ENCODE peak calls at places on chromosomes 12 and 14, in six cellular contexts. One of them, this sample, is unnamed.

GRCh38 chr12:124898200-124898950 is 16.1 kb downstream of the UBC start:
- DNase-seq in H1: peak; percentile 87
- DNase-seq in upper lobe of left lung: peak; percentile 52
- DNase-seq in stomach: peak; percentile 72
- DNase-seq in suprapubic skin: no peak
- DNase-seq in K562: peak; percentile 57
- DNase-seq in this sample: no peak

GRCh38 chr14:69288001-69288771 is 28.2 kb downstream of the GALNT16 start:
- DNase-seq in stomach: peak; percentile 33
- DNase-seq in H1: peak; percentile 46
- DNase-seq in upper lobe of left lung: no peak
- DNase-seq in suprapubic skin: peak; percentile 76
- DNase-seq in K562: peak; percentile 23
- DNase-seq in this sample: peak; percentile 43

GRCh38 chr12:93325855-93326254 is 51.9 kb upstream of the NUDT4 start:
- DNase-seq in K562: no peak
- DNase-seq in H1: no peak
- DNase-seq in suprapubic skin: no peak
- DNase-seq in stomach: no peak
- DNase-seq in upper lobe of left lung: no peak
- DNase-seq in this sample: no peak

GRCh38 chr12:122870867-122871664 is 24.9 kb downstream of the VPS37B start:
- DNase-seq in suprapubic skin: peak; percentile 79
- DNase-seq in K562: no peak
- DNase-seq in H1: no peak
- DNase-seq in stomach: peak; percentile 73
- DNase-seq in upper lobe of left lung: peak; percentile 37
- DNase-seq in this sample: no peak

GRCh38 chr14:52155656-52156213 is 86.9 kb upstream of the NID2 start:
- DNase-seq in K562: no peak
- DNase-seq in suprapubic skin: no peak
- DNase-seq in upper lobe of left lung: no peak
- DNase-seq in H1: no peak
- DNase-seq in stomach: no peak
- DNase-seq in this sample: no peak

GRCh38 chr12:124321040-124321481 is 26.2 kb downstream of the RFLNA start:
- DNase-seq in upper lobe of left lung: peak; percentile 70
- DNase-seq in suprapubic skin: no peak
- DNase-seq in stomach: peak; percentile 82
- DNase-seq in H1: peak; percentile 99
- DNase-seq in K562: peak; percentile 61
- DNase-seq in this sample: peak; percentile 63

GRCh38 chr12:5254703-5255102 is 177.2 kb upstream of the NTF3 start:
- DNase-seq in K562: no peak
- DNase-seq in H1: no peak
- DNase-seq in stomach: no peak
- DNase-seq in upper lobe of left lung: no peak
- DNase-seq in suprapubic skin: no peak
- DNase-seq in this sample: no peak

GRCh38 chr14:79051711-79052094 is 881.5 kb downstream of the NRXN3 start:
- DNase-seq in upper lobe of left lung: no peak
- DNase-seq in K562: no peak
- DNase-seq in suprapubic skin: no peak
- DNase-seq in H1: no peak
- DNase-seq in stomach: no peak
- DNase-seq in this sample: no peak

GRCh38 chr14:30882431-30882830 is 8.1 kb downstream of the COCH start:
- DNase-seq in K562: no peak
- DNase-seq in H1: no peak
- DNase-seq in suprapubic skin: no peak
- DNase-seq in stomach: no peak
- DNase-seq in upper lobe of left lung: no peak
- DNase-seq in this sample: no peak

GRCh38 chr12:69840727-69841126 is 15.7 kb downstream of the MYRFL start:
- DNase-seq in H1: no peak
- DNase-seq in upper lobe of left lung: no peak
- DNase-seq in K562: no peak
- DNase-seq in stomach: no peak
- DNase-seq in suprapubic skin: no peak
- DNase-seq in this sample: no peak

GRCh38 chr12:120350576-120351350 is 18.2 kb downstream of the MSI1 start:
- DNase-seq in H1: no peak
- DNase-seq in upper lobe of left lung: peak; percentile 81
- DNase-seq in stomach: peak; percentile 90
- DNase-seq in suprapubic skin: no peak
- DNase-seq in K562: no peak
- DNase-seq in this sample: no peak

GRCh38 chr12:19206493-19207077 is 77.1 kb downstream of the PLEKHA5 start:
- DNase-seq in H1: no peak
- DNase-seq in suprapubic skin: no peak
- DNase-seq in K562: no peak
- DNase-seq in upper lobe of left lung: no peak
- DNase-seq in stomach: no peak
- DNase-seq in this sample: no peak

GRCh38 chr12:130661501-130662255 is 54.4 kb downstream of the RIMBP2 start:
- DNase-seq in upper lobe of left lung: no peak
- DNase-seq in K562: no peak
- DNase-seq in suprapubic skin: no peak
- DNase-seq in stomach: no peak
- DNase-seq in H1: no peak
- DNase-seq in this sample: no peak

GRCh38 chr12:57739387-57739786 is 845 bp upstream of the AGAP2 start:
- DNase-seq in H1: no peak
- DNase-seq in upper lobe of left lung: no peak
- DNase-seq in stomach: no peak
- DNase-seq in suprapubic skin: no peak
- DNase-seq in K562: no peak
- DNase-seq in this sample: no peak
- H3K4me3 ChIP-seq in H1: peak overlapping the region; percentile 13
- H3K4me3 ChIP-seq in upper lobe of left lung: no peak overlapping the region
- H3K4me3 ChIP-seq in stomach: no peak overlapping the region
- H3K4me3 ChIP-seq in suprapubic skin: no peak overlapping the region
- H3K4me3 ChIP-seq in K562: no peak overlapping the region
- H3K4me3 ChIP-seq in this sample: no peak overlapping the region

DNA sequence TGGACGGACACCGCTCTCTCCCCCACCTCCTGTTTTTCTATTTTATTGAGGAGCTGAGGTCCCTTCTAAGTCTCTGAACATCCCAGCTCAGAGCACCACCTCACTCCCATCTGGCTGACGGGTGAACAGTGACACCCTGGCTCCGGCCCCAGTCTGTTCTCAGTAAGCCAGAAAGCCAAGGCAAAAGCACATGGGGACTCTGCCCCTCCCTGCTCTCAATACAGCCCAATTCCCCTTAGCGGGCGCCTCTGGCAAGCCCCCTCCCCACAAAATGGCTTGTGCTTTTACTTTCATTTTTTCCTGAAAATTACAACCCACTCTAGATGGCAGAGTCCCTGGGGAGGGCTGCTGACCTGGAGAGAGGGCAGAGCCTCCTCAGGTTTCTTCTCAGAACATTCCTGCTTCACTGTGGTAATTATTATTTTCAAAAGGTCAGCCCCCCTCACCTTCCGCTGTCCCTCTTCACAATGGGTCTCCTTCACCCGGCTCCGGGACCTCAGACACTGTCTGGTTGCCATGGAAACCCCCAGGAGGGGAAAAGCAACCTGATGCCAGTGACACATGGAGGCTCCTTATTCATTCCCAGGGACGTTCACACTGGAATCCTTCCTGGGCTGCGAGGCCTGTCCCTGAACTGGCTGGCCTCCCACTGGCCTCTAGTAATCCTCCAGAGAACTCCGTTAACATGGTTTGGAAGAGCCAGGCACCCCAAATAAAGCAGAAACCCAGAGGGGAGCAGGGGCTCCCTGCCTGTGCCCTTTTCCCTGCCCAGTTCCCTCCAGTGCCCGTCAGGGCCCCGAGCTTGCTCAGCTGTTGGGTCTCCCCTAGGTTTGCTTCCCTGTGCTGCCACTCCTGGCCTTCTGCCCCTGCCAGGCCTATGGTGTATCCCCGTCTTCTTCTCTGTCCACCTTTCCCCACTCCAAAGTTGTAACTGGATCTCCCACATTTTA is 15.9 kb downstream of the COL2A1 start:
- DNase-seq in upper lobe of left lung: no peak
- DNase-seq in K562: no peak
- DNase-seq in suprapubic skin: peak; percentile 29
- DNase-seq in H1: peak; percentile 60
- DNase-seq in stomach: no peak
- DNase-seq in this sample: no peak
- H3K27me3 ChIP-seq in upper lobe of left lung: no peaks in the 10 kb centered on the region
- H3K27me3 ChIP-seq in K562: peaks cover 47% of the 10 kb centered on the region
- H3K27me3 ChIP-seq in suprapubic skin: no peaks in the 10 kb centered on the region
- H3K27me3 ChIP-seq in H1: peaks cover 13% of the 10 kb centered on the region
- H3K27me3 ChIP-seq in stomach: no peaks in the 10 kb centered on the region
- H3K27me3 ChIP-seq in this sample: no peaks in the 10 kb centered on the region

GRCh38 chr12:52249041-52249461 is 16.0 kb downstream of the KRT7 start:
- DNase-seq in upper lobe of left lung: peak; percentile 71
- DNase-seq in K562: no peak
- DNase-seq in suprapubic skin: no peak
- DNase-seq in H1: no peak
- DNase-seq in stomach: peak; percentile 84
- DNase-seq in this sample: no peak
- TF ChIP-seq EP300 in upper lobe of left lung: no peak
- TF ChIP-seq EP300 in K562: no peak
- TF ChIP-seq EP300 in suprapubic skin: no peak
- TF ChIP-seq EP300 in H1: no peak
- TF ChIP-seq EP300 in stomach: no peak
- TF ChIP-seq EP300 in this sample: no peak

GRCh38 chr14:90554341-90554740 is 157.5 kb downstream of the CALM1 start:
- DNase-seq in K562: no peak
- DNase-seq in suprapubic skin: no peak
- DNase-seq in stomach: peak; percentile 85
- DNase-seq in upper lobe of left lung: peak; percentile 40
- DNase-seq in H1: no peak
- DNase-seq in this sample: no peak

GRCh38 chr14:90555126-90556049 is 158.6 kb downstream of the CALM1 start:
- DNase-seq in K562: no peak
- DNase-seq in upper lobe of left lung: no peak
- DNase-seq in H1: no peak
- DNase-seq in stomach: no peak
- DNase-seq in suprapubic skin: no peak
- DNase-seq in this sample: no peak

GRCh38 chr14:90556666-90557450 is 160.0 kb downstream of the CALM1 start:
- DNase-seq in H1: no peak
- DNase-seq in upper lobe of left lung: no peak
- DNase-seq in suprapubic skin: no peak
- DNase-seq in K562: peak; percentile 84
- DNase-seq in stomach: no peak
- DNase-seq in this sample: no peak

GRCh38 chr14:90557516-90557915 is 160.7 kb downstream of the CALM1 start:
- DNase-seq in H1: no peak
- DNase-seq in stomach: no peak
- DNase-seq in K562: no peak
- DNase-seq in suprapubic skin: no peak
- DNase-seq in upper lobe of left lung: no peak
- DNase-seq in this sample: no peak

DNA sequence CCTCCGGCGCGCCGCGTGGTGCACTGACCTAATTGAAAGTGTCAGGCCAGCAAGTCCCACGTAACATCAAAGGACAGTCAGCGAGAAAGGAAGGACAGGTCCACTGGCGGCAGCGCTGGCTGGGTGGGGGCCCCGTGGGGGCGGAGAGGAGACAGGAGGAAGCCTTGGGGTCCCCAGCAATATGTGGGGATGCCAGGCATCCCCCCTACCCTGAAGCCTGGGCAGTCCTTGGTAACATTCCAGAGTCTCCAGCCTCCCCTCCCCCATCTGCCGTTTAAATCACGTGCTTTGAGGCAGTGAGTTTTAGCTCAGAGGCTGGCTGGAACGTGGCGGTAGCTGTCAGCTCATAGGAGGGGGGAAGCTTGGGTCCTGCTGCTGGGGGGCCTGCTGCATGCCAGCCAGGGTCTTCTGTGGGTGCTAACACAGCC is 159.2 kb downstream of the CALM1 start:
- DNase-seq in stomach: peak; percentile 57
- DNase-seq in K562: peak; percentile 40
- DNase-seq in H1: peak; percentile 74
- DNase-seq in upper lobe of left lung: peak; percentile 59
- DNase-seq in suprapubic skin: no peak
- DNase-seq in this sample: no peak
- H3K4me3 ChIP-seq in stomach: peak overlapping the region; percentile 29
- H3K4me3 ChIP-seq in K562: no peak overlapping the region
- H3K4me3 ChIP-seq in H1: no peak overlapping the region
- H3K4me3 ChIP-seq in upper lobe of left lung: no peak overlapping the region
- H3K4me3 ChIP-seq in suprapubic skin: no peak overlapping the region
- H3K4me3 ChIP-seq in this sample: no peak overlapping the region

GRCh38 chr12:80708535-80709328 is 1.3 kb downstream of the MYF6 start:
- DNase-seq in stomach: no peak
- DNase-seq in K562: no peak
- DNase-seq in upper lobe of left lung: no peak
- DNase-seq in H1: peak; percentile 64
- DNase-seq in suprapubic skin: no peak
- DNase-seq in this sample: no peak
- H3K27me3 ChIP-seq in stomach: peaks cover 16% of the 10 kb centered on the region
- H3K27me3 ChIP-seq in K562: no peaks in the 10 kb centered on the region
- H3K27me3 ChIP-seq in upper lobe of left lung: no peaks in the 10 kb centered on the region
- H3K27me3 ChIP-seq in H1: peaks cover 59% of the 10 kb centered on the region
- H3K27me3 ChIP-seq in suprapubic skin: peaks cover 41% of the 10 kb centered on the region
- H3K27me3 ChIP-seq in this sample: no peaks in the 10 kb centered on the region

DNA sequence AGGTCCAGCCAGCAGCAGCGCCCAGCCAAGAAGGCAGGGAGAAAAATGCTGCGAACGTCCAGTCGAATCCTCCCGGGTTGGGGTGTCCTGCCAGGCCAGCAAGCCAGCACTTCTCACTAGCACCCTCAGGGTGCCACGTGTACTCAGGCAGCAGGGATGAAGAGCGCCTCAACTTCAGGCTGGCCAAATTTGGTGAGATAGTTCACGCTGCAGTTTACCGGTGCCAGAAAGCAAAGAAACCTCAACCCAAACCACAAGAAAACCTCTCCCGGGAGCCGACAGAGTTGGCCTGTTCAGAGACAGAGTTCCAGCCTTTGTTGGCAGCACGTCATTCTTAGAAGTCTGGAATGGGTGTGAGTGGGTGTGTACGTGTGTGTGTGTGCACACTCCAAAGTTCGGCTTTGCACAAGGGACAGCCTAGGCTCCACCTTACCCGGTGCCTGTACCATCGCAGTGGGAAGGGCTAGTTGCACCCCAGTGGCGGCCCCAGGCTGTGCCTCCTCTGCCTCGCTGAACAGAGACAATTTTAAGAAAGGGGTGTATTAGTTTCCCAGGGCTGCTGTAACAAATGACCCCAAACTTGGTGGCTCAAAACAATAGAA is 42.1 kb downstream of the ELK3 start:
- DNase-seq in upper lobe of left lung: no peak
- DNase-seq in H1: no peak
- DNase-seq in stomach: no peak
- DNase-seq in suprapubic skin: no peak
- DNase-seq in K562: no peak
- DNase-seq in this sample: peak; percentile 39
- TF ChIP-seq EP300 in upper lobe of left lung: no peak
- TF ChIP-seq EP300 in H1: no peak
- TF ChIP-seq EP300 in stomach: no peak
- TF ChIP-seq EP300 in suprapubic skin: no peak
- TF ChIP-seq EP300 in K562: no peak
- TF ChIP-seq EP300 in this sample: no peak